ENCODE peak calls at places on chromosomes 12 and 14, in six cellular contexts. Q is HepG2, I is H1, H is HCT116, L is K562, F is GM12878. D is an unnamed sample.

GRCh38 chr14:104026024-104026423 is 59.5 kb upstream of the ASPG start:
- DNase-seq in Q (no peak), I (no peak), H (no peak), L (no peak), F (no peak), D (no peak)

GRCh38 chr14:64628940-64629403 is 75.3 kb upstream of the PLEKHG3 start:
- DNase-seq in Q (no peak), I (no peak), H (no peak), L (no peak), F (no peak), D (no peak)

GRCh38 chr14:75610839-75611238 is 32.4 kb downstream of the FLVCR2 start:
- DNase-seq in Q (no peak), I (no peak), H (no peak), L (no peak), F (no peak), D (no peak)

GRCh38 chr14:94217116-94217515 is 43.0 kb downstream of the PPP4R4 start:
- DNase-seq in Q (no peak), I (no peak), H (no peak), L (no peak), F (no peak), D (peak)

GRCh38 chr12:103913100-103913499 is 17.1 kb upstream of the HSP90B1 start:
- DNase-seq in Q (no peak), I (no peak), H (no peak), L (peak), F (no peak), D (no peak)

GRCh38 chr12:73892181-73892580 is 645.5 kb upstream of the ATXN7L3B start:
- DNase-seq in Q (no peak), I (no peak), H (no peak), L (no peak), F (no peak), D (no peak)

GRCh38 chr14:72699852-72700257 is 194.0 kb downstream of the DPF3 start:
- DNase-seq in Q (no peak), I (no peak), H (no peak), L (no peak), F (no peak), D (no peak)

GRCh38 chr12:22518998-22519397 is 25.3 kb downstream of the C2CD5 start:
- DNase-seq in Q (no peak), I (no peak), H (no peak), L (no peak), F (no peak), D (no peak)

GRCh38 chr12:47904647-47905312 is at the start of gene VDR:
- DNase-seq in Q (peak), I (peak), H (peak), L (peak), F (no peak), D (peak)

GRCh38 chr12:16492820-16493797 is 112.9 kb downstream of the LMO3 start:
- DNase-seq in Q (peak), I (no peak), H (no peak), L (no peak), F (no peak), D (no peak)

GRCh38 chr14:43503508-43503907 is 1003.6 kb downstream of the FSCB start:
- DNase-seq in Q (peak), I (no peak), H (no peak), L (no peak), F (no peak), D (no peak)

GRCh38 chr12:69046372-69046771 is 113.4 kb upstream of the CPM start:
- DNase-seq in Q (peak), I (no peak), H (no peak), L (no peak), F (no peak), D (no peak)

GRCh38 chr12:69045430-69045829 is 112.5 kb upstream of the CPM start:
- DNase-seq in Q (no peak), I (no peak), H (no peak), L (no peak), F (no peak), D (no peak)

GRCh38 chr12:69046920-69047319 is 113.9 kb upstream of the CPM start:
- DNase-seq in Q (no peak), I (no peak), H (no peak), L (no peak), F (no peak), D (no peak)

GRCh38 chr12:69042970-69043369 is 110.0 kb upstream of the CPM start:
- DNase-seq in Q (peak), I (no peak), H (no peak), L (no peak), F (no peak), D (no peak)

DNA sequence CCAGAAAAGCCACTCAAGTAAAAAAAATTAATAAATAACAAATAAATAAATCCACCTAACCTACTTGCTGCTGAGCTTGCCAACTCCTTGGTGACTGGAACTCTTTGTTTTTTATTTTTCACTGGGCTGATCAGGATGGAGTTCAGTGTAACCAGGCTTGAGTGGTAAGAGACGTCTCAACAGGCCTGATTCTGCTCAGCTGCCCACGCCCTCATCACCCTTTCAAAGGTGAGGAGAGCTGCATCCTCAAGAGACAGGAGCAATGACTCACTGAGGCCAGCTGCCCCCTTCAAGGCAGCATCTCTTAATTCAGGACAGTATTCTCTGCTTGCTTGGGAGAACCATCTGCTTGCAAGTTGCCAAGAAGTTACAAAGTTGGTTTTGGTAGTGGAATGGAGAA is 111.9 kb upstream of the CPM start:
- DNase-seq in Q (no peak), I (no peak), H (no peak), L (no peak), F (no peak), D (no peak)
- TF ChIP-seq ZNF274 in Q (no peak), I (no peak), H (no peak), L (no peak), F (no peak), D (no peak)

GRCh38 chr12:89185181-89185580 is 167.1 kb downstream of the DUSP6 start:
- DNase-seq in Q (no peak), I (no peak), H (no peak), L (no peak), F (no peak), D (no peak)

GRCh38 chr12:89189448-89189847 is 162.9 kb downstream of the DUSP6 start:
- DNase-seq in Q (no peak), I (no peak), H (no peak), L (no peak), F (no peak), D (no peak)

GRCh38 chr12:89187507-89187906 is 164.8 kb downstream of the DUSP6 start:
- DNase-seq in Q (no peak), I (no peak), H (no peak), L (no peak), F (no peak), D (no peak)

GRCh38 chr12:89183985-89184435 is 168.3 kb downstream of the DUSP6 start:
- DNase-seq in Q (no peak), I (no peak), H (no peak), L (no peak), F (no peak), D (no peak)

DNA sequence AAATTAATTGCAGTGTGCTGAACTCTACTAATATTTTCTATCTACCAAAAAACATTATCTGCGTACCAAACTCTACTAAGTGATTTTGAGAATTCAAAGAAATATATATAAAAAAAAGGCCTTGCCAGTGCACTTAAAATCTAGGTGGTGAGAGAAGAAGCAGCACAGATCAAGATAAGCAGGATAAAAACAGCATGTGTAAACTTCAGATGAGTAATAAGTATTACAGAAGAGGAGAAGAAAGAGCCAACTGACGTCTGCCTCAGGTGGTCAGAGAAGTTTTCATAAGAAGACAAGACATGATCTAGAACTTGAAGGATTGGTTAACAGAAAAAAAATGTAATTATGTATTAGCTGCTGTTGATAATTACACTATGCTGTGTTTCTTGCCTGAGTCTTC is 166.4 kb downstream of the DUSP6 start:
- DNase-seq in Q (no peak), I (no peak), H (no peak), L (no peak), F (no peak), D (no peak)
- H3K9ac ChIP-seq in Q (no peak), I (no peak), H (no peak), L (no peak), F (no peak), D (no peak)

GRCh38 chr12:121227294-121227693 is 17.4 kb downstream of the P2RX4 start:
- DNase-seq in Q (peak), I (no peak), H (no peak), L (no peak), F (no peak), D (no peak)
- TF ChIP-seq ZNF274 in Q (no peak), I (no peak), H (no peak), L (no peak), F (no peak), D (no peak)

DNA sequence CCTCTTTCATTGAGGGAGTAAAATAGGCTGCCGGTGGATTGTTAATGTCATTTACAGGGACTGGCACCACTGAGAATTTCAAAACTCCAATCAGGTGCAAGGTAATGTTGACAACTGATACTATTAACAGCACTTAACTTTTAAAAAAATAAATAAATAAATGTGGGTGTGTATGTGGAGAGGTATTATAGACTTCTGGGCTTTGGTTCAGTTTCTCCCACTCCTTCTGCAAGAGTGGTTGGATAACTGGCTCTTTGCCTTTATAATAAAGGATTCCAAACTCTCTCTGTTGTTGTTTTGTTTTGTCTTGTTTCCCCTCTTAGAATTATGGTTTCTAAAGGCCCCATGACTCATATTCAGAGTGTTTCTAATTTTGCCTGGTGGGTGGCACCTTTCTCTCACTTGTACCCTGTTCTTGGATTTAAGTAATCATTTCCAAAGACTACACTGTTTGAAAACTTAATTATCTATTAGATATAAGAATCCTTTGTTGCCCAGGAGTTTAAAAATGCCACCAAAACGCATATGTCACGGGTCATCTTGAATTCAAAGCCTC is 151.6 kb upstream of the ARID2 start:
- DNase-seq in Q (no peak), I (no peak), H (no peak), L (no peak), F (no peak), D (no peak)
- H3K9ac ChIP-seq in Q (no peak), I (no peak), H (no peak), L (no peak), F (no peak), D (no peak)

DNA sequence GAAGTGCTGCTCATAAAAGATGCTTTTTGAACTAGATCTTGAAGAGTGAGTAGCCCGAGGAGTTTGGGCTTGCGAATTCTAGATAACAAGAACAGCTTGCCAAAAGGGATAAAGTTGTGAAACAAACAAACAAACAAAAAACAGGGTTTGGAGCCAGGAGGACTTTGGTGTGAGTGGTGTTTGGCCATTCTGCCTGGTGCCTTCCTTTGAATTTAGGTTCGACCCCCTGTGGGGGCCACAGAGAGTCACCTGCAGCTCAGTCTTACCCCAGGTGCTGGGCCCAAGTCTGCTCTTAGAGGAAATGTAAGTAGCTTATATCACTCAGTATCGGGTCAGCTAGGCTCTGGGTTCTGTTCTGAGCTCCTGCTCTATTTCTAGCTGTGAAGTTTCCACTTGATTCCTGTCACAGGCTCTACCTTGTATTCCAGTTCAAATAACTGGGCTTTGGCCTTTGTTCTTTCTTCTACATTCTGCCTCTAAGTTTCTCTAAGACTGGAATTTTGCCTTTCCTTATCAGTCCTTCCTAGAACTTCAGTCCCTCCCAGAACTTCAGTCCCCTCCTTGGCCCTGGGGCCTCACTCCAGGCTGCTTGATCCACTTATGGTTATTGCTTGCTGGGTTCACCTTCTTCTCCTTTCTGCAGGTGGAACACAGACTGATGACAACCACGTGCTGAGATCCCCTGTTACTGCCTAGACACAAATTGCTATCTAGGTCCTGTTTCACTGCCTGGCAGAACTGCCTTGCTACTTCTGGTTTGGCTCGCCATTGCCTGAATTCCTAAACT is 20.5 kb upstream of the DUSP6 start:
- DNase-seq in Q (no peak), I (no peak), H (no peak), L (no peak), F (no peak), D (no peak)
- TF ChIP-seq ZNF274 in Q (no peak), I (no peak), H (no peak), L (no peak), F (no peak), D (no peak)

GRCh38 chr12:56571131-56571530 is 49.5 kb downstream of the RBMS2 start:
- DNase-seq in Q (no peak), I (no peak), H (no peak), L (no peak), F (no peak), D (no peak)

GRCh38 chr12:56565510-56566101 is 44.0 kb downstream of the RBMS2 start:
- DNase-seq in Q (peak), I (peak), H (no peak), L (peak), F (no peak), D (peak)
- H3K9ac ChIP-seq in Q (peak), I (no peak), H (no peak), L (peak), F (no peak), D (no peak)

DNA sequence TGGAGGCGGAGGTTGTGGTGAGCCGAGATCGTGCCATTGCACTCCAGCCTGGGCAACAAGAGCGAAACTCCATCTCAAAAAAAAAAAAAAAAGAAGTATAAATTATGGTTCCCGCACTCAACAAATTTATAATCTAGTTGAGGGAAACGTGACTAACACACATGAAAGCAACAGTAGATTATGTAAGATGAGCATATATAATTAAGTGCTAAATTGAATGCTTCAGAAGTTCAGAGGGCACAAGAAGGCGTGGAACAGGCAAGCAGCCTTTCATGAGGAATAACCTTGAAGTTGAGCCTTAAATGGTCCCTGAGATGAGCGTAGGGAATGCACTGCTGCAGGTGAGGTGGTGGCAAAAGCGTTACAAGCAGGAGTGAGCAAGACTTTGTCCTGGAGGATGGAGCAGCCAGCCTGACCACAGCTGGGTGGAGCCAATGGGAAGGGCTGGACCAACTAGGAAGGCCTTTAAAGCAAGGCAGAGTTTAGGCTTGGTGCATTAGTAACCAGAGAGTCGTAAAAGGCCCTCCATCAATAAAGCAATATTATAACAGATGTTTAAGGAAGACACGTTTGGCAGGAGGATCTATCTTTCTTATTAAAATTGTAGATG is 30.6 kb upstream of the TUBA1A start:
- DNase-seq in Q (no peak), I (no peak), H (no peak), L (no peak), F (no peak), D (no peak)
- TF ChIP-seq ZNF274 in Q (no peak), I (no peak), H (no peak), L (no peak), F (no peak), D (no peak)

DNA sequence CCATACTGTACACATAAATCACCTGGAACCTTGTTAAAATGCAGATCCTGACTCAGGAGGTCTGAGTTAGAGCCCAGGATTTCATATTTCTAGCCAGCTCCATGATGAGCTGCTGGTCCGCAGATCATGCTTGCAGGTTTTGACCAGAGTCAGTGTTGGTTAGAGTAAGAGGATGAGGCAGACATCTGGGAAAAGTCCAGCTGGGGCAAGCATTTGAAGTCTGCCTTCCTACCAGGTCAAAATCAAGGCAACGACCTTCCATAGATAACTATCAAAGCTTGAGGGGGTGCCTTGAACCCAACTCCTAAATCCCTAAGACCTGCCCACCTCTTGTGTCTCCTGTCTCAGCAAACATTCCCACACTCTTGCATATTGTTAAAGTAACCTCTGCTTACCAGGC is 9.2 kb downstream of the OAS2 start:
- DNase-seq in Q (no peak), I (no peak), H (no peak), L (no peak), F (no peak), D (no peak)
- H3K9ac ChIP-seq in Q (no peak), I (no peak), H (no peak), L (no peak), F (no peak), D (no peak)

DNA sequence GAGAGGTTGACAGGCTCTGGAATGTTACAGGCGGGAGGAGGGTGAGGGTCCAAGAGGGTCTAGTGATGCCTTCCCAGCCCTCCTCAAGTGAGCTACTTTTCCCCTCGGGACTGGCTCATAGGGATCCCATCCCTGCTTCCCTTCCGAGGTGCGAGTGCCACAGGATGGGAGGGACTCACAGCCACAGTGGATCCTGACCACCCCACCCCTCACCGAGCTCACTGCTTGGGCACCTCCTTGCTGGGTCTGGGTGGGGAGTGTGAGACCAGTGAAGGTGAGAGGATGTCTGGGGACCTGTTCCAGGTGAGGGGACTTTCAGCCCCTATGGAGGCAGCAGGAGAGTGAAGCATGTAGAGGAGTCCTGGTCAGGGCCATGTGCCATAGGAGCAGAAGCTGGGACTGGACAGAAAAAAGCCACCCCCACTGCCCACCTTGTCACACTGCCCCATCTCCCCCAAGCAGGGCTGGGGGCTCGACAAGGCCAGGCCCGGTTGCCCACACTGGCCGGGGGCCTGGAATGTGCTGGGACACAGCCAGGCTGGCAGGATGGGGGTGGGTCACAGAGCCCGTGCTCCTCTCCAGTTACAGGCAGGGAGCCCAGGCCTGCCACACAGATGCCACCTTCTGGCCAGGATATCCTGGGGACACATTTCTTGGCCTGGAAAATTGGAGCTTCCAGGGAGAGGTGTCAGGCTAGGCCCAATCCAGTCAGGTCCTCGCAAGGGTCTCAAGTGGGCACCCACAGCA is 1.7 kb upstream of the TNS2 start:
- DNase-seq in Q (peak), I (no peak), H (no peak), L (no peak), F (no peak), D (no peak)
- TF ChIP-seq ZNF274 in Q (no peak), I (no peak), H (no peak), L (no peak), F (no peak), D (no peak)